ENCODE peak calls at places on chromosomes 16 and 17, in four cellular contexts. E, V, I and U are unnamed samples.

GRCh38 chr16:68605746-68606145 is 39.4 kb upstream of the CDH3 start:
- DNase-seq in E (no peak), V (no peak), I (no peak), U (no peak)

GRCh38 chr16:51864575-51864974 is 682.4 kb downstream of the TOX3 start:
- DNase-seq in E (no peak), V (no peak), I (no peak), U (no peak)

GRCh38 chr17:12959441-12959840 is 58.4 kb downstream of the ELAC2 start:
- DNase-seq in E (no peak), V (no peak), I (no peak), U (no peak)

GRCh38 chr17:59627269-59627668 is 7.6 kb downstream of the CLTC start:
- DNase-seq in E (no peak), V (no peak), I (no peak), U (no peak)

GRCh38 chr16:66408181-66409048 is 18.7 kb upstream of the BEAN1 start:
- DNase-seq in E (no peak), V (no peak), I (no peak), U (no peak)

GRCh38 chr16:813916-814412 is 13.4 kb upstream of the GNG13 start:
- DNase-seq in E (no peak), V (no peak), I (no peak), U (no peak)

GRCh38 chr17:7217113-7217987 is 2.3 kb downstream of the DLG4 start:
- DNase-seq in E (peak; percentile 39), V (no peak), I (peak; percentile 69), U (no peak)

GRCh38 chr17:27540300-27541105 is 84.3 kb downstream of the KSR1 start:
- DNase-seq in E (no peak), V (no peak), I (no peak), U (no peak)

GRCh38 chr16:66298006-66298405 is 68.5 kb upstream of the CDH5 start:
- DNase-seq in E (no peak), V (no peak), I (no peak), U (no peak)

GRCh38 chr16:25093208-25094061 is 18.1 kb upstream of the LCMT1 start:
- DNase-seq in E (no peak), V (no peak), I (no peak), U (no peak)

GRCh38 chr16:31400191-31400590 is 7.1 kb downstream of the ITGAD start:
- DNase-seq in E (no peak), V (no peak), I (no peak), U (no peak)

GRCh38 chr16:35414563-35414962 is 1955.2 kb downstream of the TP53TG3F start:
- DNase-seq in E (no peak), V (no peak), I (no peak), U (no peak)

GRCh38 chr17:10415161-10415560 is 6.6 kb downstream of the MYH8 start:
- DNase-seq in E (no peak), V (no peak), I (no peak), U (no peak)

GRCh38 chr17:20207295-20207985 is 198.3 kb downstream of the SPECC1 start:
- DNase-seq in E (no peak), V (no peak), I (no peak), U (no peak)

GRCh38 chr17:2120550-2121335 is 65.8 kb downstream of the HIC1 start:
- DNase-seq in E (no peak), V (no peak), I (no peak), U (no peak)

GRCh38 chr17:17256316-17256715 is 19.3 kb upstream of the FLCN start:
- DNase-seq in E (no peak), V (no peak), I (no peak), U (no peak)

GRCh38 chr16:30777591-30778297 is 9.3 kb downstream of the ZNF629 start:
- DNase-seq in E (no peak), V (no peak), I (no peak), U (no peak)

GRCh38 chr17:17766351-17767095 is 70.3 kb downstream of the SREBF1 start:
- DNase-seq in E (no peak), V (no peak), I (no peak), U (no peak)

GRCh38 chr17:78826426-78826825 is 14.2 kb downstream of the USP36 start:
- DNase-seq in E (no peak), V (no peak), I (no peak), U (no peak)

GRCh38 chr16:54422569-54422978 is 136.0 kb upstream of the IRX3 start:
- DNase-seq in E (no peak), V (no peak), I (no peak), U (no peak)

GRCh38 chr16:56617212-56618085 is 8.1 kb upstream of the MT1E start:
- DNase-seq in E (no peak), V (no peak), I (peak; percentile 68), U (no peak)

GRCh38 chr17:59838196-59838911 is 54.4 kb downstream of the TUBD1 start:
- DNase-seq in E (no peak), V (no peak), I (no peak), U (no peak)

GRCh38 chr16:85554791-85555548 is 58.2 kb upstream of the GSE1 start:
- DNase-seq in E (peak; percentile 44), V (peak; percentile 39), I (peak; percentile 69), U (no peak)

GRCh38 chr16:4825196-4825595 is 21.9 kb downstream of the GLYR1 start:
- DNase-seq in E (no peak), V (no peak), I (no peak), U (no peak)

GRCh38 chr16:68737046-68737729 is at the start of gene CDH1:
- DNase-seq in E (peak; percentile 60), V (no peak), I (peak; percentile 43), U (no peak)

GRCh38 chr17:57135748-57136342 is 50.8 kb downstream of the AKAP1 start:
- DNase-seq in E (no peak), V (no peak), I (no peak), U (no peak)

GRCh38 chr16:68792465-68793324 is 50.6 kb upstream of the TANGO6 start:
- DNase-seq in E (no peak), V (no peak), I (no peak), U (no peak)

GRCh38 chr17:59763861-59764260 is 56.4 kb downstream of the VMP1 start:
- DNase-seq in E (no peak), V (no peak), I (no peak), U (no peak)

GRCh38 chr16:30779596-30779995 is 7.4 kb downstream of the ZNF629 start:
- DNase-seq in E (no peak), V (no peak), I (no peak), U (no peak)

GRCh38 chr16:86509759-86510464 is 415 bp upstream of the FOXF1 start:
- DNase-seq in E (peak; percentile 79), V (no peak), I (peak; percentile 40), U (no peak)

GRCh38 chr16:81251871-81252270 is 13.4 kb downstream of the BCO1 start:
- DNase-seq in E (no peak), V (no peak), I (no peak), U (no peak)

GRCh38 chr17:57002904-57003303 is 25.0 kb downstream of the SCPEP1 start:
- DNase-seq in E (no peak), V (no peak), I (no peak), U (no peak)

GRCh38 chr16:12976936-12977335 is 75.5 kb downstream of the SHISA9 start:
- DNase-seq in E (no peak), V (no peak), I (no peak), U (no peak)

GRCh38 chr17:6676802-6677157 is 25.2 kb downstream of the C17orf100 start:
- DNase-seq in E (no peak), V (no peak), I (no peak), U (no peak)

GRCh38 chr17:2435852-2436251 is 35.0 kb upstream of the MNT start:
- DNase-seq in E (no peak), V (no peak), I (no peak), U (no peak)

GRCh38 chr17:5118219-5118618 is 2.4 kb downstream of the USP6 start:
- DNase-seq in E (no peak), V (no peak), I (no peak), U (no peak)